ENCODE peak calls at places on chromosomes 7 and 10, in four cellular contexts. B, V, J and C are unnamed samples.

GRCh38 chr7:897771-898376 is 21.5 kb downstream of the GET4 start:
- DNase-seq in B (peak; percentile 77), V (no peak), J (no peak), C (no peak)

GRCh38 chr7:34756691-34757090 is 98.7 kb downstream of the NPSR1 start:
- DNase-seq in B (no peak), V (no peak), J (no peak), C (no peak)

GRCh38 chr7:117017017-117017451 is 63.7 kb downstream of the ST7 start:
- DNase-seq in B (no peak), V (no peak), J (no peak), C (no peak)

GRCh38 chr7:125218076-125218475 is 288.5 kb upstream of the POT1 start:
- DNase-seq in B (no peak), V (no peak), J (no peak), C (no peak)

GRCh38 chr10:114662651-114663217 is 4.7 kb upstream of the ABLIM1 start:
- DNase-seq in B (no peak), V (no peak), J (no peak), C (no peak)

GRCh38 chr10:94108200-94108599 is 114.5 kb downstream of the PLCE1 start:
- DNase-seq in B (no peak), V (peak; percentile 95), J (no peak), C (no peak)

GRCh38 chr7:44962483-44963251 is 16.1 kb downstream of the MYO1G start:
- DNase-seq in B (no peak), V (no peak), J (peak; percentile 71), C (no peak)

GRCh38 chr10:50798297-50798696 is 58.6 kb downstream of the ASAH2B start:
- DNase-seq in B (no peak), V (no peak), J (no peak), C (no peak)

GRCh38 chr10:5532231-5532605 is 7.5 kb downstream of the CALML3 start:
- DNase-seq in B (peak; percentile 39), V (no peak), J (no peak), C (no peak)

GRCh38 chr7:158757404-158757989 is 52.9 kb upstream of the NCAPG2 start:
- DNase-seq in B (no peak), V (no peak), J (no peak), C (no peak)

GRCh38 chr7:154928136-154929005 is 74.6 kb downstream of the PAXIP1 start:
- DNase-seq in B (no peak), V (peak; percentile 93), J (peak; percentile 51), C (no peak)

GRCh38 chr7:31935671-31936070 is 134.5 kb downstream of the PDE1C start:
- DNase-seq in B (no peak), V (no peak), J (no peak), C (no peak)

GRCh38 chr10:124612611-124613498 is 131.3 kb downstream of the FAM53B start:
- DNase-seq in B (no peak), V (peak; percentile 15), J (peak; percentile 66), C (no peak)

GRCh38 chr10:88897019-88897853 is 17.2 kb downstream of the STAMBPL1 start:
- DNase-seq in B (no peak), V (no peak), J (no peak), C (no peak)

GRCh38 chr7:45998506-45998905 is 77.4 kb upstream of the IGFBP3 start:
- DNase-seq in B (no peak), V (peak; percentile 39), J (no peak), C (no peak)

GRCh38 chr7:80834105-80834410 is 84.8 kb downstream of the SEMA3C start:
- DNase-seq in B (no peak), V (no peak), J (no peak), C (no peak)

GRCh38 chr7:80831996-80832395 is 86.9 kb downstream of the SEMA3C start:
- DNase-seq in B (no peak), V (peak; percentile 57), J (no peak), C (no peak)

GRCh38 chr7:80830584-80831319 is 88.1 kb downstream of the SEMA3C start:
- DNase-seq in B (no peak), V (peak; percentile 48), J (no peak), C (no peak)

GRCh38 chr7:80835251-80835650 is 83.6 kb downstream of the SEMA3C start:
- DNase-seq in B (no peak), V (no peak), J (no peak), C (no peak)

DNA sequence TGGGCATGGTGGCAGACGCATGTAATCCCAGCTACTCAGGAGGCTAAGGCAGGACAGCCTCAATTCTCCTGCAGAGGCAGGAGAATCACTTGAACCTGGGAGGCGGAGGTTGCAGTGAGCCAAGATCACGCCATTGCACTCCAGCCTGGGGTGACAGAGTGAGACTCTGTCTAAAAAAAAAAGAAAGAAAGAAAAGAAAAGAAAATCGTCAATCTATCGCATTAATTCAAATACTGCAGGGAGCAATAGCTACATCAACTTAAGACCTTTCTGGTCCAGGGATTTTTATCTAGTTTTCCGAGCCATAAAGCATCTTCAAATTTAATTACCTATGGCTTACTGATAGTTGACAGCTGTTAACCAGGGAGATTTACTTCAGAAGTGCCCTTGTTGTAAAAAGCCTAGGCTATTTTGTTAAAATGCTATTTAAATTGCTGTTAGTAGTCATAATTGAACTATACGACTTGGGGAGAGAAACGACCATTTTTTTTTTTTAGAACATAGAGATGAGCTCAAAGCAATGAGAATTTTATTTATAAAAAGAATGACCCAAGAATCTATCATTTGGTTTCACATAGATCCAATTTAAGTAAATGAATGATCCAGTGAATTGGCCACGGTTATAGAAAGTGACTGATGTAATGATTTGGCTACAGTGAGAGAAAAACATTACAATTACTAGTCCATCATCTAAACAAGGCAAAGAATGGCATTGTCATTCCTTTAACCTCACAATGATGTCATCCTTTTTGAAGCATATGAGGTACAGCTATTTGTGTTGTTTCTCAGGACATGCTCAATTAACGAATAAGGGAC is 85.4 kb downstream of the SEMA3C start:
- DNase-seq in B (no peak), V (peak; percentile 75), J (no peak), C (no peak)
- H3K27ac ChIP-seq in B (no peak overlapping the region), V (no peak overlapping the region), J (no peak overlapping the region), C (no peak overlapping the region)

DNA sequence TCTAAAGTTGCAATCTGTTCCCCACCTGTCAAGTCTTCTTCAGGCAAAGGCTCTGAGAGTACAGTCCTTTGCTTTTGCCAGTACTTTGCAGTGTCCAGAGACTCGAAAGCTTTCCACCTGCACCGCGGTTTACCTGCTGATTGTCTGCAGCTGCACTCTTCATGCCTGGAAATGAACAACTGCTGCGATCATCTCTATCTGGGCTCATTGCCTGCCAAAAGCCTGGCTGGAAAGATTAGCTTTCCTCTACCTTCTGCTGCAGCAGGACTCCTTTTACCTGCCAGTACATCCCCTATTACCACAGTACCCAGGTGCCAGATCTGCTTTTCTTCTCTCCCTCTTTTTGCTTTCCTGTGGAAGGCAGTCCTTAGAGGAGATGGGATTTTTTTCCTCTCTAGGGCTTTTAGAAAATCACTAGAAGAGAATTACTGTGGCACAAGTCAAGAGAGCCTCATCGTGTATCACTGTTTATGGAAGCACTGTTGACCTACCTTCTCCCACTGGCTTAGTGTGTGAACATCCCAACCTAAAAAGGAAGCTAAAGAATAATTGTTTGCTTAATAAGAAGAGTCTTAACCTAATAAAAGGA is 2.2 kb downstream of the STRIP2 start:
- DNase-seq in B (no peak), V (no peak), J (no peak), C (no peak)
- TF ChIP-seq POLR2A in B (no peak), V (no peak), J (no peak), C (no peak)

GRCh38 chr7:29812185-29812876 is 6.0 kb downstream of the WIPF3 start:
- DNase-seq in B (no peak), V (peak; percentile 3), J (no peak), C (peak; percentile 34)
- H3K27me3 ChIP-seq in B (no peaks in the 10 kb centered on the region), V (peaks cover 27% of the 10 kb centered on the region), J (no peaks in the 10 kb centered on the region), C (no peaks in the 10 kb centered on the region)

DNA sequence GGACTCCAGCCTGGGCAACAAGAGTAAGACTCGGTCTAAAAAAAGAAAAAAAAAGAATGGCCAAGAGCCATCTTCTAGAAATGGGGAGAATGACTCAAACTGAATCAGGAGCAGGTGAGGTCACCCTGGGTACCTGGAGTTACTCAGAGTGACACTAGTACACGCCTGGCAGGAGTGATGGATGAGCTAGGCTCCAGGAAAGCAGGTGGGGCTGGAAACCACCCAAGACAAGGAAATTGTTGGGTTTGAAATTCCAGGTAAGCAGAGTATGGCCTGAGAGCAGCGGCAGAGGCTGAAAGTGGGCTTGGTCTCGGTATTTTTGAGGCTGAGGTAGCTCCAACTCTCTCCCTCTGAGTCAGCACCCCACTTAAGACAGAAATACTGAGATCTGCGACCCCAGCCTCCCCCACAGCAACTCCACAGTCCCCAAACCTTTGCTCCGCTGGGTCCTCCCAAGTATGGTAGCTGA is 18.5 kb downstream of the DDIT4 start:
- DNase-seq in B (peak; percentile 25), V (no peak), J (no peak), C (no peak)
- H3K27ac ChIP-seq in B (no peak overlapping the region), V (no peak overlapping the region), J (no peak overlapping the region), C (no peak overlapping the region)